ENCODE peak calls at places on chromosomes 5 and 9, in six cellular contexts. X, V, G, L, Y and W are unnamed samples.

GRCh38 chr9:129176786-129177442 is 1.1 kb downstream of the IER5L start:
- DNase-seq in Y (peak), V (peak), L (peak), G (no peak), X (no peak), W (no peak)

GRCh38 chr9:70034292-70034711 is 9.3 kb upstream of the MAMDC2 start:
- DNase-seq in X (no peak), L (no peak), Y (no peak), G (no peak), V (no peak), W (no peak)

GRCh38 chr5:174428895-174429294 is 295.5 kb upstream of the MSX2 start:
- DNase-seq in Y (no peak), V (no peak), G (no peak), X (no peak), L (no peak), W (no peak)

GRCh38 chr5:106875591-106876297 is 795.0 kb downstream of the EFNA5 start:
- DNase-seq in V (no peak), X (peak), Y (peak), L (peak), G (no peak), W (no peak)

GRCh38 chr5:38426986-38427950 is 129.2 kb downstream of the LIFR start:
- DNase-seq in Y (peak), G (no peak), L (peak), X (no peak), V (no peak), W (no peak)

GRCh38 chr5:34914671-34915138 is 599 bp downstream of the RAD1 start:
- DNase-seq in Y (peak), G (no peak), L (peak), V (peak), X (no peak), W (peak)

GRCh38 chr9:84922051-84922450 is 252.5 kb downstream of the NTRK2 start:
- DNase-seq in G (no peak), X (no peak), L (no peak), V (no peak), Y (no peak), W (no peak)

GRCh38 chr5:132064738-132065331 is 4.4 kb downstream of the IL3 start:
- DNase-seq in V (peak), X (peak), L (peak), G (no peak), Y (peak), W (peak)

GRCh38 chr5:107381189-107381856 is 289.4 kb downstream of the EFNA5 start:
- DNase-seq in G (no peak), V (no peak), X (peak), L (peak), Y (peak), W (no peak)

GRCh38 chr5:174793684-174794328 is 69.4 kb downstream of the MSX2 start:
- DNase-seq in V (peak), L (peak), X (peak), G (no peak), Y (peak), W (peak)

GRCh38 chr9:134590240-134591081 is 51.1 kb upstream of the COL5A1 start:
- DNase-seq in G (no peak), V (peak), X (peak), L (peak), Y (peak), W (no peak)

GRCh38 chr9:133729646-133730281 is 8.4 kb downstream of the SARDH start:
- DNase-seq in Y (no peak), G (no peak), X (no peak), L (no peak), V (no peak), W (no peak)

GRCh38 chr9:89825648-89826047 is 220.8 kb downstream of the GADD45G start:
- DNase-seq in L (no peak), V (no peak), X (no peak), Y (no peak), G (no peak), W (no peak)
- H3K4me3 ChIP-seq in L (no peak), V (no peak), X (no peak), Y (no peak), G (no peak), W (no peak)

DNA sequence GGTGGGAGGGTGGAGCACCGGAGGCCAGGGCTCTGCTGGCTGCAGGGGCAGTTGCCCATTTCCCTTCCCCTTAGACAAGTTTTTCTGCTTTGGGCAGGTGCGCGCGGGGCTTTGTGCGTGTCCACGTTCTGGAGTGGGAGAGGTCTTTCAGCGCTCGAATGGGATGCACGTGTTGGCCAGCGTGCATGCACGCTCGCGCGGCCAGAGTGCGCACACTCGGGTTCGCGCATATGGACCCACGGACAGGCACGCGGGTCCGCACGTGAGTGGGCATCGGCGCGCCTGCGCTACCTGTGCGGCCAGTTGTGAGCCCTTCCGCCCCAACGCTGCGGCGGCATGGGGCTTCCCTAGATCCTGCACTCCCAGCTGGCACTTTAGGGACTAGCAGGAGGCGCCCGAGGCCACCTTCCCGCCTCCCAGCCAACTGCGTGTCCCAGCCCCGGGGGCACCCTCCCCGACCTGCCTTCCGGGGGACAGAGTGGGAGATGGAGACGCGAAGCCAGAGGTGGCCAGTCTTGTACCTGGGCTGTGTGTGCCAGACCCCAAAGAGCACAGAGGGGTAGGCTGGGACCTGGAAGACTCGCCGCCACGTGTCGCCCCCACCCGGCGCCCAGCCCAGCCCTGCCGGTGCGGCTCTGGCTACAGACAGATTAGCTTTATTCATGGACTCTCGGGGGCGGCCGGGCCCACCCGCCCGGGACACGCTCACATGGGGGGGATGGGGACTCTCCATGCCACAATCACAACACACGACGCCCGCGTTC is 9.8 kb upstream of the GPRIN1 start:
- DNase-seq in Y (no peak), G (no peak), X (no peak), V (no peak), L (no peak), W (no peak)
- H3K4me3 ChIP-seq in Y (no peak), G (no peak), X (no peak), V (no peak), L (no peak), W (no peak)

GRCh38 chr9:91066856-91067255 is 265.2 kb downstream of the SYK start:
- DNase-seq in G (no peak), X (no peak), L (no peak), V (no peak), Y (no peak), W (no peak)

GRCh38 chr9:91067306-91067860 is 265.8 kb downstream of the SYK start:
- DNase-seq in V (no peak), L (no peak), G (no peak), X (no peak), Y (no peak), W (no peak)

GRCh38 chr9:91065231-91066041 is 263.8 kb downstream of the SYK start:
- DNase-seq in X (peak), Y (no peak), G (no peak), L (no peak), V (no peak), W (no peak)

GRCh38 chr9:91063471-91063870 is 261.9 kb downstream of the SYK start:
- DNase-seq in L (no peak), X (no peak), Y (no peak), G (no peak), V (no peak), W (no peak)

DNA sequence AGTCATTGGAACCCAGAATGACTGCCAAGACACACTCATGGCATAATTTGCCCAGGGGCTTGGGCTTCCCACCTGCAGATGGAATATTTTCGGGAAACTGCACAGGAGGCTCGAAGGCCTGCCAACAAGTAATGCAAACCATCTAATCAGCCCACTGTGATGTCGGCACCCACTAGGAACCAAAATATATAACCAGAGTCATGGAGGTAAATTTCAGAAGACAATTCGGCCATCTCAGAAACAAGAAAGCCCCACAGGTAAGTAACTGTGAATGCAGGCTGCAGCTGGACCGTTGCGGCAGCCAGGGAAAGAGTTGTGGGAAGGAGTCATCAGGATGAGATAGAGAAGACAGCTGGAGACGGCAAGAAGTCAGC is 264.4 kb downstream of the SYK start:
- DNase-seq in G (no peak), L (no peak), V (no peak), Y (no peak), X (no peak), W (no peak)
- H3K4me3 ChIP-seq in G (no peak), L (no peak), V (no peak), Y (no peak), X (no peak), W (no peak)

DNA sequence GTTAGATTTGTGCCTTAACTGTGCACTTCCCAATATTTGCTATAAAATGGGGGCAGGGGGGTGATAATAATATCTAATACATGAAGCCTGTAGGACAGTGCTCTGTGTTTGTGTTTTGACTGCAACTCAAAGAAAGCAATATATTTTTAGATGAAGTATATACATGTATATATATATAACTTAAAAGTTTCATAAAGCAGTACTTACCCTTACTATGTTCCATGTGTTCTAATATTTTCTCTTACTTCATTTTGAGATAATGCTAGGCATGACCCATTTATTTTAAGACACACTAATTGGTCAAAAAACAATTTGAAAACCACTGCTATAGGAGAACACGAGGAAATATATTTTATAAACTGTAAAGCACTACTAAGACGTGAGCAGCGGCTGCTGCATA is 2.4 kb downstream of the TRIM52 start:
- DNase-seq in V (no peak), Y (no peak), G (no peak), X (no peak), L (no peak), W (no peak)
- H3K4me3 ChIP-seq in V (peak), Y (peak), G (peak), X (peak), L (peak), W (no peak)

GRCh38 chr5:98775246-98775961 is 1.9 kb downstream of the RGMB start:
- DNase-seq in Y (no peak), L (no peak), X (no peak), V (no peak), G (no peak), W (no peak)

GRCh38 chr5:98774192-98775046 is 956 bp downstream of the RGMB start:
- DNase-seq in L (peak), X (peak), V (peak), Y (peak), G (no peak), W (peak)

GRCh38 chr5:98775962-98776687 is 2.7 kb downstream of the RGMB start:
- DNase-seq in X (no peak), L (peak), Y (peak), G (no peak), V (no peak), W (no peak)

GRCh38 chr5:98779264-98779877 is 5.9 kb downstream of the RGMB start:
- DNase-seq in L (no peak), G (no peak), X (peak), V (peak), Y (no peak), W (peak)

DNA sequence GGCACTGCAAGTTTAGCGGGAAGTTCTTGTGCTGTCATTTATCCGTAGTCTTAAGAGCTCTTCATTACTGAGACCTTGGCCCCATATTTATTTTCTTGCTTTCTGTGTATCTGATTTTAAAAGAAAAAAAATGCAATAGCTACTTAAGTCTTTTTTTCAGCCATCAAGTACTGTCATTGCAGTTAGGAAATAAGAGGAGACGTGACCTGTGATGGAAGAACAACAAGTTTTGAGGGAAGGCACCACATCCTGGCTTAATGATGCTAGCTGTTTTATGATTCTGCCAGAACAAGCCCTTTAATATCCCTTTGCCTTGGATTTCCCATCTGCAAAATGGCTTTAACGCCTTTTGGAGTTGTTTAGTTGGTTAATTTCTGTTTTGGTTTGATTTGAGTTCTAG is 3.8 kb downstream of the RGMB start:
- DNase-seq in L (no peak), X (no peak), V (no peak), G (no peak), Y (no peak), W (no peak)
- H3K4me3 ChIP-seq in L (no peak), X (no peak), V (no peak), G (peak), Y (peak), W (no peak)

GRCh38 chr5:64502181-64502580 is 3.6 kb upstream of the RGS7BP start:
- DNase-seq in Y (no peak), X (no peak), L (peak), V (no peak), G (no peak), W (no peak)

GRCh38 chr5:64509798-64510197 is 4.0 kb downstream of the RGS7BP start:
- DNase-seq in Y (no peak), L (no peak), G (no peak), X (no peak), V (no peak), W (no peak)

GRCh38 chr5:64505769-64506566 is at the start of gene RGS7BP:
- DNase-seq in V (no peak), X (no peak), L (peak), G (no peak), Y (peak), W (peak)

DNA sequence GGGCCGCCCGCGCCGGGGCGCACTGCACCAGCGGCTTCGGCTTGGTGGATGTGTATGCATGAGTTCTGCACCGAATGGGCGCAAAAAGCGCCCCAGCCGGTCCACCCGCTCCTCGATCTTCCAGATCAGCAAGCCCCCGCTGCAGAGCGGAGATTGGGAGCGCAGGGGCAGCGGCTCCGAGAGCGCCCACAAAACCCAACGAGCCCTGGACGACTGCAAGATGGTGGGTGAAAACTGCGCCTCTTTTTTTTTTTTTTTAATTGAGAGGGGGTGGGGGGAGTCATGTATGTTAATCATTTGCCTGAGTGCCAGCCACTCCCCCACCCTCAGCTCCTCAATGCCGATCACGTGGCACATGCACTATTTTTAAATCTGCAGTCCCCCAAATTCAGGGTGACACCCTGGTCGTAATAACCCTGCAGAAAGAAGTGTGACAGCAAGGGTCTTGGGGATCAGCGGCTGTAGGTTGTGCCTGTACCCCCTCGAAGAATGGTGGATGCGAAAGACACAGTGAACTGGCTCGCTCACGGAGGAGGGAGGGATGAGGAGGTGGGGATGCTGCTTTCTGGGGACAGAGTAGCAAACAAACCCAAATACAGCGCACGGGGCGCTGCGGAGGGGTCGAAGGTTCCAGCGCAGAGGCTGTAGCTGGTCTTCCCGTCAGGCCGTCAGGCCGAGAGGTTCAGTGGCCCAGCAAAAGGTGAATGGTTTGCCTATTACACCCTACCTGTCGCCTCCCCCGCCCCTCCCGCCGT is 929 bp downstream of the RGS7BP start:
- DNase-seq in G (no peak), V (no peak), Y (peak), X (no peak), L (no peak), W (peak)
- H3K4me3 ChIP-seq in G (peak), V (peak), Y (peak), X (no peak), L (peak), W (peak)

GRCh38 chr9:100227636-100228035 is 125.1 kb downstream of the TEX10 start:
- DNase-seq in Y (no peak), V (no peak), L (no peak), G (no peak), X (no peak), W (no peak)
- H3K4me3 ChIP-seq in Y (no peak), V (no peak), L (no peak), G (no peak), X (no peak), W (no peak)

DNA sequence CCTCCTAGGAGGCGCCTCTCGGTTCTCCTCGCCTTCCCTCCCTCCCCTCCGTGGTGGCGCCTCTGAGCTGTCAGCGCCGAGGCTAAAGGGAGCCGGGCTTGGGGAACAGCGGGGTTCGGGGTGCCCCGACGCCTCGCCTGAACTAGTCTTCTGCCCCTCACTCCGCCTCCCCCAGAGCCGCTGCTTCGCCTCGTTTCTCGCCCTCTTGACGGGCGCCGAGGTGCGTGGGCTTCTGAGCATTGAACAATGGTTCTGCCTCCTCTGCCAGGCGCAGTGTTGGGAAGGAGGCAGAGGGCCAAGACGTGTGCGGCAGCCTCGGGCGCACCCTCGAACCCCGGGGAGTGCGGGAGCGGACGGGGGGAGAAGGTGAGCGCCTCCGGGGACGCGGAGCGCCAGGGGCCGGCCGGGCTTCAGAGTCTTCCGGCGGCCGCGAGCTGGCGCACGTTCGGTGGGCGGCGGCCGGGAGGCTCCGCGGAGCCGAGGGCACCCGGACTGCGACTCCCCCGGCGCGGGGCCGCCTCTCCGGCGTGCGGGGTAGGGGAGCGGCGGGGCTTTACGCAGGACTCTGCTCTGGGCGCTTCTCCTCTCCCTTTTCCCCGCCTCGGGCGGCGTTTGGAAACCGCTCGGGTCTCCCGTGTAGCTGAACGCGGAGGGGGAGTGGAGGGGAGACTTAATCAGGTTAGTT is 916 bp downstream of the VLDLR start:
- DNase-seq in Y (no peak), G (no peak), V (peak), L (no peak), X (no peak), W (no peak)
- H3K4me3 ChIP-seq in Y (peak), G (peak), V (peak), L (peak), X (peak), W (peak)

GRCh38 chr9:89678394-89679005 is 73.7 kb downstream of the GADD45G start:
- DNase-seq in G (no peak), V (no peak), L (no peak), Y (no peak), X (no peak), W (no peak)
- H3K4me3 ChIP-seq in G (no peak), V (no peak), L (no peak), Y (no peak), X (no peak), W (no peak)

GRCh38 chr5:40521925-40522324 is 157.8 kb upstream of the PTGER4 start:
- DNase-seq in G (no peak), L (peak), Y (peak), X (no peak), V (no peak), W (no peak)

GRCh38 chr5:40518511-40518917 is 161.2 kb upstream of the PTGER4 start:
- DNase-seq in G (no peak), X (no peak), L (no peak), V (no peak), Y (peak), W (peak)

DNA sequence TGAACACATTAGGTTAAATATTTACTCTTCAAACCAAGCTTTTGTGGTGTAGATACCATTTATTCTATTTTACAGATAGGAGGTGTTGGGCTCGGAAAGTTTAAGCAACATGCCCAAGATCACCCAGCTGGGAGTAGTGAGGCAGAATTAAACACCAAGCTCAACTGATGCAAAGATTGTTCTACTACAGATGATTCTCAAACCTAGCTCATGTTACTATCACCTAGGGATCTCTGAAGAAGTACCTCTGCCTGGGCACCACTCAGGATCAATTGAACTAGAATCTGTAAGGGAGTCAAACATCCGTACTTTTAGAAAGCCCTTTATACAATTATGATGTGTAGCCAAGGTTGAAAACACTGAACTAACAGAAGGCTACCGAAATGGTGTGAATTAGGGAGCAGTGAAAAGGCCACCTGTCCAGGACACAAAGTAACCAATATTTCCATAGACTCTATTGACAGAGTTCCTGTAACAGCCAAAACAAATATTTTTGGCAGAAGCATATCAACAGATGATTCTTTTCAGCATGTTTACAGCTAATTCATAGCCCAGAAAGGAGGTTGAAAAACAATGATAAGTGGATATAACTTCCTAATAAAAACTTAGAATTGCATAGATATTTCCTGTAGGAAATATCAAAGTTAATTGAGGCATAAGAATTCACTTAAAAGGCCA is 158.5 kb upstream of the PTGER4 start:
- DNase-seq in L (no peak), X (no peak), G (no peak), V (no peak), Y (no peak), W (no peak)
- H3K4me3 ChIP-seq in L (no peak), X (no peak), G (no peak), V (no peak), Y (no peak), W (no peak)